ENCODE peak calls at places on chromosome X, in ten cellular contexts. Y, X, H, K, G, J, Z, Q, L and B are unnamed samples.

GRCh38 chrX:38275615-38276014 is 51.7 kb downstream of the RPGR start:
- DNase-seq in J (peak), K (no peak), G (no peak), Z (no peak), Y (no peak), X (no peak), H (no peak), L (no peak), Q (no peak), B (no peak)

GRCh38 chrX:23515028-23515427 is 152.3 kb upstream of the PRDX4 start:
- DNase-seq in K (no peak), G (no peak), J (no peak), Q (no peak), X (no peak), H (no peak), Y (no peak), Z (no peak), L (no peak), B (no peak)

GRCh38 chrX:17511556-17511955 is 136.6 kb downstream of the NHS start:
- DNase-seq in G (no peak), L (no peak), X (no peak), Q (no peak), H (no peak), K (no peak), Z (no peak), Y (no peak), J (no peak), B (no peak)

GRCh38 chrX:132375941-132376340 is 112.9 kb downstream of the MBNL3 start:
- DNase-seq in X (no peak), Q (no peak), Z (no peak), K (no peak), L (no peak), Y (no peak), J (no peak), H (no peak), G (no peak), B (no peak)

GRCh38 chrX:152930516-152930915 is 32.6 kb downstream of the ZNF185 start:
- DNase-seq in Y (no peak), X (no peak), G (no peak), Z (no peak), K (no peak), H (no peak), J (no peak), L (no peak), Q (no peak), B (no peak)

GRCh38 chrX:1686642-1687041 is 71.8 kb downstream of the ASMT start:
- DNase-seq in L (no peak), Y (no peak), H (no peak), X (no peak), Q (no peak), G (no peak), Z (no peak), K (no peak), J (no peak), B (no peak)

GRCh38 chrX:152445926-152446325 is 5.2 kb downstream of the GABRA3 start:
- DNase-seq in X (no peak), Z (no peak), Q (no peak), L (no peak), K (no peak), Y (no peak), G (no peak), J (no peak), H (no peak), B (no peak)

GRCh38 chrX:19673334-19674040 is 158.2 kb upstream of the MAP3K15 start:
- DNase-seq in J (peak), Y (peak), K (no peak), H (peak), X (no peak), Q (no peak), Z (no peak), L (no peak), G (no peak), B (peak)

GRCh38 chrX:30592846-30593245 is 15.3 kb upstream of the TASL start:
- DNase-seq in L (no peak), K (no peak), J (no peak), Y (no peak), X (no peak), G (no peak), H (no peak), Q (no peak), Z (no peak), B (no peak)

GRCh38 chrX:65575024-65575423 is 40.4 kb upstream of the LAS1L start:
- DNase-seq in G (no peak), H (no peak), Z (no peak), K (no peak), X (no peak), Y (no peak), L (no peak), Q (no peak), J (no peak), B (no peak)

GRCh38 chrX:105307762-105308161 is 87.3 kb upstream of the TEX13A start:
- DNase-seq in Y (no peak), Q (no peak), Z (no peak), J (no peak), G (no peak), K (no peak), H (no peak), L (no peak), X (no peak), B (no peak)

GRCh38 chrX:34866636-34867035 is 76.0 kb upstream of the FAM47B start:
- DNase-seq in J (no peak), G (no peak), X (no peak), Q (no peak), Z (no peak), Y (no peak), H (no peak), L (no peak), K (no peak), B (no peak)

GRCh38 chrX:30653415-30654131 is at the start of gene GK:
- DNase-seq in Q (peak), Y (no peak), G (no peak), H (peak), K (peak), X (no peak), J (no peak), Z (peak), L (peak), B (no peak)

GRCh38 chrX:153703036-153703370 is 15.3 kb downstream of the SLC6A8 start:
- DNase-seq in Q (peak), K (no peak), H (peak), X (no peak), Z (no peak), Y (no peak), G (no peak), L (no peak), J (no peak), B (no peak)

GRCh38 chrX:72107320-72107719 is 24.4 kb downstream of the RTL5 start:
- DNase-seq in Y (no peak), J (no peak), K (no peak), L (no peak), Z (peak), Q (no peak), G (no peak), X (no peak), H (no peak), B (no peak)

GRCh38 chrX:32269877-32270276 is 941.5 kb downstream of the DMD start:
- DNase-seq in Q (no peak), X (no peak), K (no peak), L (no peak), J (no peak), H (no peak), Z (no peak), Y (no peak), G (no peak), B (no peak)

GRCh38 chrX:121333942-121334341 is 286.5 kb downstream of the GLUD2 start:
- DNase-seq in G (no peak), L (no peak), Y (no peak), Z (no peak), K (no peak), H (no peak), J (no peak), X (no peak), Q (no peak), B (no peak)

GRCh38 chrX:134813697-134814096 is 155.4 kb upstream of the PLAC1 start:
- DNase-seq in Y (no peak), H (no peak), Q (no peak), Z (no peak), K (no peak), X (no peak), L (no peak), G (no peak), J (no peak), B (no peak)

GRCh38 chrX:23799469-23800065 is 16.6 kb downstream of the SAT1 start:
- DNase-seq in Q (no peak), L (no peak), Y (no peak), H (no peak), X (no peak), J (no peak), K (no peak), G (no peak), Z (no peak), B (no peak)